ENCODE peak calls at places on chromosomes 12 and 14, in seven cellular contexts. One of them, this sample, is unnamed.

GRCh38 chr12:87217486-87217885 is 811.7 kb downstream of the C12orf50 start:
- DNase-seq in endodermal cell: no peak
- DNase-seq in esophagus squamous epithelium: no peak
- DNase-seq in lower leg skin: no peak
- DNase-seq in neural crest cell: no peak
- DNase-seq in CD4-positive, alpha-beta T cell: no peak
- DNase-seq in brain microvascular endothelial cell: no peak
- DNase-seq in this sample: no peak

GRCh38 chr12:109461846-109462766 is 15.0 kb downstream of the KCTD10 start:
- DNase-seq in endodermal cell: peak
- DNase-seq in esophagus squamous epithelium: peak
- DNase-seq in CD4-positive, alpha-beta T cell: no peak
- DNase-seq in lower leg skin: peak
- DNase-seq in brain microvascular endothelial cell: peak
- DNase-seq in neural crest cell: no peak
- DNase-seq in this sample: no peak

GRCh38 chr12:8648598-8649205 is 13.9 kb downstream of the MFAP5 start:
- DNase-seq in lower leg skin: peak
- DNase-seq in esophagus squamous epithelium: no peak
- DNase-seq in brain microvascular endothelial cell: no peak
- DNase-seq in endodermal cell: peak
- DNase-seq in neural crest cell: no peak
- DNase-seq in CD4-positive, alpha-beta T cell: no peak
- DNase-seq in this sample: no peak

GRCh38 chr12:82964446-82964845 is 277.7 kb downstream of the TMTC2 start:
- DNase-seq in neural crest cell: no peak
- DNase-seq in esophagus squamous epithelium: no peak
- DNase-seq in lower leg skin: no peak
- DNase-seq in brain microvascular endothelial cell: no peak
- DNase-seq in CD4-positive, alpha-beta T cell: no peak
- DNase-seq in endodermal cell: no peak
- DNase-seq in this sample: no peak

GRCh38 chr12:105882404-105882803 is 256.4 kb downstream of the NUAK1 start:
- DNase-seq in CD4-positive, alpha-beta T cell: no peak
- DNase-seq in brain microvascular endothelial cell: no peak
- DNase-seq in lower leg skin: no peak
- DNase-seq in neural crest cell: no peak
- DNase-seq in endodermal cell: no peak
- DNase-seq in esophagus squamous epithelium: no peak
- DNase-seq in this sample: no peak

GRCh38 chr12:123427036-123427769 is 9.3 kb downstream of the RILPL2 start:
- DNase-seq in CD4-positive, alpha-beta T cell: no peak
- DNase-seq in neural crest cell: no peak
- DNase-seq in esophagus squamous epithelium: no peak
- DNase-seq in lower leg skin: no peak
- DNase-seq in brain microvascular endothelial cell: no peak
- DNase-seq in endodermal cell: no peak
- DNase-seq in this sample: no peak

GRCh38 chr14:97704316-97704715 is 907.1 kb downstream of the VRK1 start:
- DNase-seq in CD4-positive, alpha-beta T cell: no peak
- DNase-seq in endodermal cell: no peak
- DNase-seq in lower leg skin: no peak
- DNase-seq in esophagus squamous epithelium: no peak
- DNase-seq in neural crest cell: no peak
- DNase-seq in brain microvascular endothelial cell: no peak
- DNase-seq in this sample: no peak

GRCh38 chr14:64536488-64537245 is 3.9 kb upstream of the HSPA2 start:
- DNase-seq in esophagus squamous epithelium: no peak
- DNase-seq in lower leg skin: no peak
- DNase-seq in endodermal cell: peak
- DNase-seq in brain microvascular endothelial cell: no peak
- DNase-seq in neural crest cell: no peak
- DNase-seq in CD4-positive, alpha-beta T cell: no peak
- DNase-seq in this sample: no peak

GRCh38 chr12:92424338-92424737 is 278.5 kb upstream of the PLEKHG7 start:
- DNase-seq in neural crest cell: no peak
- DNase-seq in CD4-positive, alpha-beta T cell: no peak
- DNase-seq in brain microvascular endothelial cell: peak
- DNase-seq in endodermal cell: no peak
- DNase-seq in lower leg skin: no peak
- DNase-seq in esophagus squamous epithelium: no peak
- DNase-seq in this sample: no peak

GRCh38 chr14:78135450-78135891 is 34.7 kb upstream of the NRXN3 start:
- DNase-seq in lower leg skin: no peak
- DNase-seq in brain microvascular endothelial cell: no peak
- DNase-seq in esophagus squamous epithelium: no peak
- DNase-seq in neural crest cell: no peak
- DNase-seq in CD4-positive, alpha-beta T cell: no peak
- DNase-seq in endodermal cell: no peak
- DNase-seq in this sample: no peak

GRCh38 chr14:104294983-104295680 is 156.7 kb downstream of the KIF26A start:
- DNase-seq in endodermal cell: peak
- DNase-seq in brain microvascular endothelial cell: no peak
- DNase-seq in neural crest cell: no peak
- DNase-seq in lower leg skin: peak
- DNase-seq in esophagus squamous epithelium: no peak
- DNase-seq in CD4-positive, alpha-beta T cell: no peak
- DNase-seq in this sample: no peak

GRCh38 chr12:93841671-93842070 is 164.5 kb downstream of the CRADD start:
- DNase-seq in CD4-positive, alpha-beta T cell: no peak
- DNase-seq in brain microvascular endothelial cell: no peak
- DNase-seq in neural crest cell: no peak
- DNase-seq in esophagus squamous epithelium: no peak
- DNase-seq in endodermal cell: no peak
- DNase-seq in lower leg skin: no peak
- DNase-seq in this sample: no peak

GRCh38 chr14:22271838-22272237 is 317.2 kb downstream of the DAD1 start:
- DNase-seq in esophagus squamous epithelium: no peak
- DNase-seq in CD4-positive, alpha-beta T cell: no peak
- DNase-seq in neural crest cell: no peak
- DNase-seq in brain microvascular endothelial cell: no peak
- DNase-seq in lower leg skin: no peak
- DNase-seq in endodermal cell: peak
- DNase-seq in this sample: no peak

GRCh38 chr12:106118-106561 is 39.6 kb downstream of the IQSEC3 start:
- DNase-seq in lower leg skin: no peak
- DNase-seq in endodermal cell: peak
- DNase-seq in brain microvascular endothelial cell: no peak
- DNase-seq in neural crest cell: no peak
- DNase-seq in CD4-positive, alpha-beta T cell: no peak
- DNase-seq in esophagus squamous epithelium: no peak
- DNase-seq in this sample: no peak

GRCh38 chr12:41972196-41972994 is 172.3 kb downstream of the GXYLT1 start:
- DNase-seq in brain microvascular endothelial cell: no peak
- DNase-seq in esophagus squamous epithelium: no peak
- DNase-seq in CD4-positive, alpha-beta T cell: no peak
- DNase-seq in neural crest cell: no peak
- DNase-seq in lower leg skin: no peak
- DNase-seq in endodermal cell: no peak
- DNase-seq in this sample: no peak

GRCh38 chr12:25615119-25615518 is 62.0 kb upstream of the LMNTD1 start:
- DNase-seq in CD4-positive, alpha-beta T cell: no peak
- DNase-seq in neural crest cell: no peak
- DNase-seq in esophagus squamous epithelium: no peak
- DNase-seq in brain microvascular endothelial cell: peak
- DNase-seq in lower leg skin: no peak
- DNase-seq in endodermal cell: no peak
- DNase-seq in this sample: no peak

GRCh38 chr14:52240623-52241022 is 26.9 kb upstream of the PTGDR start:
- DNase-seq in brain microvascular endothelial cell: no peak
- DNase-seq in neural crest cell: no peak
- DNase-seq in CD4-positive, alpha-beta T cell: no peak
- DNase-seq in endodermal cell: no peak
- DNase-seq in esophagus squamous epithelium: no peak
- DNase-seq in lower leg skin: no peak
- DNase-seq in this sample: no peak

GRCh38 chr12:69389836-69390235 is 30.3 kb downstream of the YEATS4 start:
- DNase-seq in neural crest cell: no peak
- DNase-seq in CD4-positive, alpha-beta T cell: no peak
- DNase-seq in esophagus squamous epithelium: no peak
- DNase-seq in lower leg skin: no peak
- DNase-seq in brain microvascular endothelial cell: peak
- DNase-seq in endodermal cell: no peak
- DNase-seq in this sample: no peak

GRCh38 chr12:43098766-43099550 is 453.0 kb downstream of the ADAMTS20 start:
- DNase-seq in brain microvascular endothelial cell: no peak
- DNase-seq in esophagus squamous epithelium: no peak
- DNase-seq in CD4-positive, alpha-beta T cell: no peak
- DNase-seq in lower leg skin: no peak
- DNase-seq in endodermal cell: no peak
- DNase-seq in neural crest cell: no peak
- DNase-seq in this sample: no peak

GRCh38 chr12:113259499-113259953 is 38.3 kb downstream of the TPCN1 start:
- DNase-seq in lower leg skin: peak
- DNase-seq in neural crest cell: no peak
- DNase-seq in brain microvascular endothelial cell: no peak
- DNase-seq in endodermal cell: peak
- DNase-seq in esophagus squamous epithelium: no peak
- DNase-seq in CD4-positive, alpha-beta T cell: no peak
- DNase-seq in this sample: no peak

GRCh38 chr12:120720234-120720968 is 5.2 kb upstream of the ACADS start:
- DNase-seq in neural crest cell: no peak
- DNase-seq in esophagus squamous epithelium: no peak
- DNase-seq in lower leg skin: no peak
- DNase-seq in CD4-positive, alpha-beta T cell: no peak
- DNase-seq in endodermal cell: no peak
- DNase-seq in brain microvascular endothelial cell: peak
- DNase-seq in this sample: no peak

DNA sequence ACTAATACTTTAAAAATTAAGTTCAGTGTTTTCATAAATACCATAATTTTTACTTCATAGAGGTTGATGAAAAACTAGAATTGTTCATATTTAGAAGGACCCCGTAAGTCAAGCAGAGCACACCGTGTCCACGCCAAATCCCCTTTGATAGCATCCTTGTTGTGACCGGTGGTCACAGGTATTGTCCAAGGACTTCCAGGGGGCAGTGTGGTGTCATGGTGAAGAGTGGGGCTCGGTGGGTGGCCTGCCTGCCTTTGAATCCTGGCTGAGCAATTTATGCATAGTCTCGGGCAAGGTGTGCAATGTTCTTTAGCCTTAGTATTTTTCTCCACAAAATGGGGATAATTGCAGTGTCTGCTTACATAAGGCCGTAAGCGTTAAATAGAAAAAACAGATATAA is 169.9 kb downstream of the KTN1 start:
- DNase-seq in brain microvascular endothelial cell: no peak
- DNase-seq in endodermal cell: no peak
- DNase-seq in lower leg skin: peak
- DNase-seq in neural crest cell: no peak
- DNase-seq in CD4-positive, alpha-beta T cell: no peak
- DNase-seq in esophagus squamous epithelium: no peak
- DNase-seq in this sample: no peak
- TF ChIP-seq CTCF in brain microvascular endothelial cell: no peak
- TF ChIP-seq CTCF in endodermal cell: peak
- TF ChIP-seq CTCF in lower leg skin: no peak
- TF ChIP-seq CTCF in neural crest cell: no peak
- TF ChIP-seq CTCF in CD4-positive, alpha-beta T cell: no peak
- TF ChIP-seq CTCF in esophagus squamous epithelium: no peak
- TF ChIP-seq CTCF in this sample: no peak

DNA sequence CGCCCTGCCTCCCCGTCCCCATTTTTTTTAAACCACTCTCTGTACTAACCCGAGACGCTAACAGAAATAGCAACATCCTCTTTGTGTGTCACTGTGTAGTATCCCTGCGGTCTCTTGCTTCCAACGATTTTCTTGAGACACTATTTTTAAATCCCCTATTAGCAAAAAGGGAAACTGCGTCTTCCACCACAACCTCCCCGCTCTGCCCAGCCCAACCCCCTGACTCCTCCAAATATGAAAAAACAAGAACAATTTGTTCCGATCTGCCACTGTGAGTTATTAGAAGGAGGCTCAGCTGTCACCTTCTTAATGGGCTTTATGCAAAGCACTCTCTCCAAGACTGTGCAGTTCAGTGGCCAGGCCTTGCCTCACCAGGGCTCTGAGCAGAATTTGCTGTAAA is 76.3 kb downstream of the MAP1LC3B2 start:
- DNase-seq in brain microvascular endothelial cell: no peak
- DNase-seq in esophagus squamous epithelium: no peak
- DNase-seq in neural crest cell: no peak
- DNase-seq in endodermal cell: no peak
- DNase-seq in lower leg skin: no peak
- DNase-seq in CD4-positive, alpha-beta T cell: no peak
- DNase-seq in this sample: no peak
- TF ChIP-seq CTCF in brain microvascular endothelial cell: no peak
- TF ChIP-seq CTCF in esophagus squamous epithelium: no peak
- TF ChIP-seq CTCF in neural crest cell: no peak
- TF ChIP-seq CTCF in endodermal cell: no peak
- TF ChIP-seq CTCF in lower leg skin: no peak
- TF ChIP-seq CTCF in CD4-positive, alpha-beta T cell: no peak
- TF ChIP-seq CTCF in this sample: no peak

DNA sequence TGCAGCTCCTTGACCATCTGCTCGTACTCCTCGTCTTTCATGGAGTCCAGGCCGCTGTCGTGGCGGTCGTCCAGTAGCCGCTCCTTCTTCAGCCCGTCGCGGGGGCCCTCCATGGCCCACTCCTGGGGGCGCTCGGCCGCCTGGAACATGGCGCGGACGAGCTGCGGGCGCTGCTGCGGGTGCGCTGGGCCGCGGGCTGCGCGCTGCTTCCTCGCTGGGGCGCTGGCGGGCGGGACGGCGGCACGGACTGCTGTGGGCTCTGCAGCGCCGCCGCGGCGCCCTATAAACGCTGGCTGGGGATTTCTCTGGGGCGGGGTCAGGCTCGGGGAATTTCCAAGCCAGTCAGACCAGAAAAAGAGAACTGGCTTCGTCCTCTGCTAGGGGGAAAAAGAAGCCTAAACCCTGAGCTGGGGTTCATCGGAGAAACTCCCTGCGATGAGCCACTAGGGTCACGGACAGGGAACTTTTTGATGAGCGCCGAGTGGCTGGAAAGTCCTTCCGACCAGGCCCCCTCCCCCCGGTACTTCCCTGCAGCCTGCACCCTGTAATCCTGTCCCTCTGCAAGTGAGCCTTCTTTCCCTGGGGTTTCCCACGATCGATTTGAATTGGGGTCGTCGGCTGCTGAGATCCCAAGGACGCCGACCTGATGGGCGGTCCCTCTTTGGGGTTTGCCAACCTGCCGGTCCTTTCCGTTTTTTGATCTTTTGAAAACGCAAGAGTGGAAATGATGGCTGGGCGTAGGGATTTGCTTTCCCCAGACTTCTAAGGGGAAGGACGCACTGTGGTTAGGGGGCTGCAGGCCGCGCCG is at the start of gene NFKBIA:
- DNase-seq in lower leg skin: peak
- DNase-seq in esophagus squamous epithelium: peak
- DNase-seq in neural crest cell: peak
- DNase-seq in endodermal cell: peak
- DNase-seq in brain microvascular endothelial cell: peak
- DNase-seq in CD4-positive, alpha-beta T cell: peak
- DNase-seq in this sample: peak
- TF ChIP-seq CTCF in lower leg skin: no peak
- TF ChIP-seq CTCF in esophagus squamous epithelium: no peak
- TF ChIP-seq CTCF in neural crest cell: peak
- TF ChIP-seq CTCF in endodermal cell: peak
- TF ChIP-seq CTCF in brain microvascular endothelial cell: peak
- TF ChIP-seq CTCF in CD4-positive, alpha-beta T cell: peak
- TF ChIP-seq CTCF in this sample: peak

DNA sequence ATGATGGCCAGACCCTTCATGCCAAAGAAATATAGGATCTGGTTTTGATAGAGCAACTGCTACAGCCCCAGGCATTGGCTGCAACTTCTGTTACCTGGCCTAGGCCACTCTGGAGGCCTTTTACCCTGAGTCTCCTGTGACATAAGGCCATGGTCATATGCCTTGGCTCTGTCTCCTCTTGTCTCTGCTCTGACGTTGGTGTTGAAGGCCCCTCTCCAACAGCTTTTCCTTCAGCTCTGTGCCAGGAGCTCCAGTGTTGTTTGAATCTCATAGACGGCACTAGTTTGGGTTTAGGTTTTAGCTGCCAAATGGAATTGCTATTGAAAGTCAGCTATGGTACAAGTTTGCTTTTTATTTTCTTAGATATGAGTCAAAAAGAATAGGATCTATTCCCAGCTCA is 41.1 kb downstream of the TTLL5 start:
- DNase-seq in endodermal cell: no peak
- DNase-seq in CD4-positive, alpha-beta T cell: no peak
- DNase-seq in lower leg skin: no peak
- DNase-seq in neural crest cell: no peak
- DNase-seq in brain microvascular endothelial cell: no peak
- DNase-seq in esophagus squamous epithelium: no peak
- DNase-seq in this sample: no peak
- TF ChIP-seq CTCF in endodermal cell: no peak
- TF ChIP-seq CTCF in CD4-positive, alpha-beta T cell: no peak
- TF ChIP-seq CTCF in lower leg skin: no peak
- TF ChIP-seq CTCF in neural crest cell: no peak
- TF ChIP-seq CTCF in brain microvascular endothelial cell: no peak
- TF ChIP-seq CTCF in esophagus squamous epithelium: no peak
- TF ChIP-seq CTCF in this sample: no peak